ENCODE peak calls at places on chromosomes 1 and 21, in eight cellular contexts. P is AG09319, S is nucleus accumbens, E is HT1080, H is posterior cingulate gyrus, N is mesendoderm, V is GM13976, F is left colon. G is an unnamed sample.

GRCh38 chr1:31617917-31618746 is 643 bp downstream of the HCRTR1 start:
- DNase-seq in P (no peak), S (no peak), E (peak; percentile 38), H (no peak), N (peak; percentile 67), V (peak; percentile 88), F (peak; percentile 55), G (no peak)

GRCh38 chr1:61606448-61607312 is 118.3 kb downstream of the TM2D1 start:
- DNase-seq in P (no peak), S (no peak), E (peak; percentile 12), H (no peak), N (no peak), V (no peak), F (peak; percentile 18), G (no peak)

GRCh38 chr1:234613992-234614584 is 4.1 kb upstream of the IRF2BP2 start:
- DNase-seq in P (no peak), S (no peak), E (no peak), H (no peak), N (no peak), V (no peak), F (no peak), G (no peak)

GRCh38 chr1:30637183-30637969 is 86.0 kb downstream of the MATN1 start:
- DNase-seq in P (no peak), S (no peak), E (no peak), H (no peak), N (no peak), V (no peak), F (no peak), G (no peak)

GRCh38 chr1:199747984-199748383 is 279.5 kb upstream of the NR5A2 start:
- DNase-seq in P (no peak), S (no peak), E (no peak), H (no peak), N (peak; percentile 52), V (no peak), F (no peak), G (no peak)

GRCh38 chr1:59006309-59006698 is 222.5 kb upstream of the JUN start:
- DNase-seq in P (no peak), S (no peak), E (no peak), H (no peak), N (no peak), V (no peak), F (no peak), G (no peak)

GRCh38 chr21:27590271-27590670 is 623.4 kb upstream of the ADAMTS5 start:
- DNase-seq in P (peak; percentile 51), S (no peak), E (peak; percentile 90), H (no peak), N (peak; percentile 2), V (no peak), F (no peak), G (no peak)

GRCh38 chr1:57470028-57470427 is 46.2 kb upstream of the DAB1 start:
- DNase-seq in P (no peak), S (no peak), E (no peak), H (no peak), N (peak; percentile 73), V (no peak), F (no peak), G (no peak)

GRCh38 chr1:154575147-154575927 is 7.8 kb downstream of the CHRNB2 start:
- DNase-seq in P (no peak), S (peak; percentile 31), E (no peak), H (no peak), N (no peak), V (no peak), F (no peak), G (no peak)

GRCh38 chr1:195971589-195971988 is 636.7 kb downstream of the KCNT2 start:
- DNase-seq in P (no peak), S (no peak), E (peak; percentile 7), H (no peak), N (no peak), V (no peak), F (no peak), G (no peak)

GRCh38 chr1:108068141-108068540 is 103.2 kb upstream of the VAV3 start:
- DNase-seq in P (no peak), S (no peak), E (peak; percentile 61), H (no peak), N (peak; percentile 63), V (no peak), F (no peak), G (no peak)

GRCh38 chr21:43370091-43370658 is 56.8 kb downstream of the SIK1 start:
- DNase-seq in P (no peak), S (peak; percentile 52), E (no peak), H (no peak), N (no peak), V (no peak), F (no peak), G (no peak)

GRCh38 chr21:34743285-34743684 is 74.5 kb downstream of the CLIC6 start:
- DNase-seq in P (no peak), S (no peak), E (no peak), H (no peak), N (no peak), V (no peak), F (no peak), G (no peak)

GRCh38 chr1:243713470-243714186 is 136.4 kb downstream of the AKT3 start:
- DNase-seq in P (no peak), S (no peak), E (no peak), H (peak; percentile 42), N (peak; percentile 49), V (no peak), F (no peak), G (no peak)

GRCh38 chr1:208980590-208980989 is 602.9 kb upstream of the CAMK1G start:
- DNase-seq in P (no peak), S (no peak), E (peak; percentile 67), H (no peak), N (no peak), V (no peak), F (no peak), G (no peak)

GRCh38 chr1:161185282-161185682 is 8.0 kb upstream of the B4GALT3 start:
- DNase-seq in P (no peak), S (no peak), E (peak; percentile 58), H (no peak), N (no peak), V (peak; percentile 85), F (peak; percentile 71), G (no peak)

GRCh38 chr1:158121604-158122254 is 59.0 kb upstream of the CD1D start:
- DNase-seq in P (no peak), S (no peak), E (peak; percentile 46), H (no peak), N (peak; percentile 85), V (peak; percentile 47), F (peak; percentile 33), G (no peak)

GRCh38 chr1:213586609-213586972 is 401.2 kb upstream of the PROX1 start:
- DNase-seq in P (no peak), S (no peak), E (no peak), H (no peak), N (no peak), V (no peak), F (no peak), G (no peak)

GRCh38 chr1:183711691-183712401 is 58.7 kb upstream of the APOBEC4 start:
- DNase-seq in P (peak; percentile 44), S (peak; percentile 8), E (peak; percentile 67), H (no peak), N (peak; percentile 67), V (no peak), F (no peak), G (no peak)

GRCh38 chr1:210582186-210582981 is 253.7 kb downstream of the HHAT start:
- DNase-seq in P (no peak), S (no peak), E (no peak), H (no peak), N (no peak), V (no peak), F (no peak), G (no peak)

GRCh38 chr1:183137782-183138181 is 48.3 kb upstream of the LAMC2 start:
- DNase-seq in P (no peak), S (no peak), E (no peak), H (no peak), N (no peak), V (no peak), F (no peak), G (no peak)

GRCh38 chr1:32101233-32101681 is 6.6 kb upstream of the KPNA6 start:
- DNase-seq in P (no peak), S (no peak), E (peak; percentile 71), H (no peak), N (peak; percentile 68), V (no peak), F (no peak), G (no peak)

GRCh38 chr1:205158048-205158616 is 36.4 kb upstream of the RBBP5 start:
- DNase-seq in P (no peak), S (no peak), E (no peak), H (no peak), N (no peak), V (no peak), F (no peak), G (no peak)

GRCh38 chr1:201426395-201427310 is 5.1 kb upstream of the TNNI1 start:
- DNase-seq in P (no peak), S (no peak), E (no peak), H (no peak), N (peak; percentile 42), V (no peak), F (no peak), G (no peak)

GRCh38 chr1:92446990-92447681 is 39.6 kb downstream of the GFI1 start:
- DNase-seq in P (no peak), S (no peak), E (peak; percentile 7), H (no peak), N (peak; percentile 81), V (no peak), F (no peak), G (no peak)

GRCh38 chr1:211577826-211578639 is 928 bp downstream of the SLC30A1 start:
- DNase-seq in P (no peak), S (peak; percentile 43), E (peak; percentile 85), H (peak; percentile 71), N (peak; percentile 90), V (peak; percentile 81), F (peak; percentile 83), G (peak; percentile 89)

GRCh38 chr1:119885903-119886783 is 10.2 kb downstream of the ADAM30 start:
- DNase-seq in P (no peak), S (no peak), E (peak; percentile 50), H (peak; percentile 42), N (peak; percentile 60), V (peak; percentile 45), F (peak; percentile 82), G (no peak)

GRCh38 chr1:46064708-46065107 is 67.7 kb downstream of the PIK3R3 start:
- DNase-seq in P (no peak), S (no peak), E (no peak), H (no peak), N (no peak), V (no peak), F (no peak), G (no peak)

GRCh38 chr1:29685387-29685786 is 449.1 kb downstream of the PTPRU start:
- DNase-seq in P (no peak), S (no peak), E (no peak), H (no peak), N (no peak), V (no peak), F (no peak), G (peak; percentile 46)

GRCh38 chr1:90973897-90974798 is 47.7 kb downstream of the ZNF644 start:
- DNase-seq in P (no peak), S (no peak), E (peak; percentile 83), H (no peak), N (peak; percentile 27), V (no peak), F (no peak), G (no peak)

GRCh38 chr21:29721242-29721641 is 218.6 kb downstream of the GRIK1 start:
- DNase-seq in P (no peak), S (no peak), E (no peak), H (no peak), N (no peak), V (no peak), F (no peak), G (no peak)

GRCh38 chr1:112735752-112736151 is 20.6 kb upstream of the PPM1J start:
- DNase-seq in P (no peak), S (no peak), E (peak; percentile 94), H (no peak), N (no peak), V (no peak), F (no peak), G (no peak)

GRCh38 chr21:39675595-39675994 is 62.9 kb downstream of the B3GALT5 start:
- DNase-seq in P (no peak), S (no peak), E (no peak), H (no peak), N (no peak), V (no peak), F (no peak), G (peak; percentile 49)

GRCh38 chr1:160954158-160955104 is at the start of gene ITLN2:
- DNase-seq in P (no peak), S (no peak), E (peak; percentile 26), H (no peak), N (peak; percentile 90), V (peak; percentile 77), F (peak; percentile 32), G (no peak)

G was measured in osteocyte.